ENCODE peak calls at places on chromosomes 13 and 19, in ten cellular contexts. P is mesothelial cell of epicardium, S is IMR-90, C is NB4, O is heart left ventricle, U is endothelial cell of umbilical vein, K is psoas muscle, Q is AG09319, E is upper lobe of left lung, X is WERI-Rb-1. H is an unnamed sample.

GRCh38 chr13:42574435-42575311 is 721 bp downstream of the TNFSF11 start:
- DNase-seq in S (no peak), P (no peak), K (no peak), O (no peak), C (no peak), E (no peak), Q (no peak), X (no peak), U (no peak), H (no peak)

GRCh38 chr19:58557253-58558065 is 952 bp downstream of the UBE2M start:
- DNase-seq in O (no peak), P (no peak), E (no peak), X (no peak), S (no peak), Q (no peak), C (peak; percentile 39), K (no peak), U (no peak), H (no peak)

GRCh38 chr19:49157445-49158224 is at the start of gene TRPM4:
- DNase-seq in E (peak; percentile 92), S (peak; percentile 61), C (peak; percentile 40), X (peak; percentile 94), U (peak; percentile 73), Q (no peak), P (peak; percentile 85), K (peak; percentile 92), O (peak; percentile 95), H (peak; percentile 92)

GRCh38 chr13:49890376-49890775 is 45.8 kb downstream of the SPRYD7 start:
- DNase-seq in C (no peak), E (no peak), Q (no peak), U (no peak), X (no peak), S (no peak), K (no peak), O (no peak), P (no peak), H (no peak)

GRCh38 chr13:46146898-46147297 is 35.1 kb downstream of the LCP1 start:
- DNase-seq in X (peak; percentile 18), K (no peak), E (no peak), C (no peak), Q (no peak), P (no peak), U (no peak), S (no peak), O (no peak), H (no peak)

GRCh38 chr13:40445557-40445990 is 220.9 kb downstream of the FOXO1 start:
- DNase-seq in U (peak; percentile 99), P (no peak), O (peak; percentile 83), Q (no peak), E (peak; percentile 62), X (peak; percentile 10), S (no peak), K (peak; percentile 72), C (peak; percentile 85), H (no peak)

GRCh38 chr13:41905600-41906254 is 55.2 kb downstream of the VWA8 start:
- DNase-seq in P (no peak), S (peak; percentile 48), Q (peak; percentile 30), E (no peak), X (no peak), O (no peak), C (peak; percentile 34), U (peak; percentile 33), K (no peak), H (no peak)

GRCh38 chr19:48713041-48713863 is 6.3 kb downstream of the MAMSTR start:
- DNase-seq in C (peak; percentile 60), E (no peak), K (no peak), O (no peak), S (peak; percentile 31), U (no peak), Q (no peak), X (peak; percentile 71), P (no peak), H (no peak)

GRCh38 chr19:23986623-23987022 is 71.9 kb downstream of the ZNF726 start:
- DNase-seq in U (no peak), O (no peak), E (no peak), X (no peak), K (no peak), P (no peak), S (no peak), Q (no peak), C (no peak), H (no peak)

GRCh38 chr13:85798999-85799646 is at the start of gene SLITRK6:
- DNase-seq in C (peak; percentile 3), S (peak; percentile 85), X (peak; percentile 76), Q (peak; percentile 5), O (no peak), P (no peak), E (no peak), K (no peak), U (no peak), H (no peak)

GRCh38 chr13:39493966-39494365 is 109.0 kb downstream of the LHFPL6 start:
- DNase-seq in U (no peak), C (no peak), K (no peak), X (no peak), O (no peak), E (no peak), Q (no peak), P (no peak), S (no peak), H (no peak)

GRCh38 chr19:7331446-7331845 is 17.3 kb upstream of the ARHGEF18 start:
- DNase-seq in U (no peak), C (no peak), O (no peak), X (no peak), K (no peak), Q (no peak), E (no peak), S (no peak), P (no peak), H (no peak)

GRCh38 chr19:47407417-47407774 is 11.9 kb downstream of the MEIS3 start:
- DNase-seq in O (no peak), Q (no peak), P (no peak), E (no peak), K (no peak), C (peak; percentile 37), U (no peak), S (no peak), X (no peak), H (no peak)

DNA sequence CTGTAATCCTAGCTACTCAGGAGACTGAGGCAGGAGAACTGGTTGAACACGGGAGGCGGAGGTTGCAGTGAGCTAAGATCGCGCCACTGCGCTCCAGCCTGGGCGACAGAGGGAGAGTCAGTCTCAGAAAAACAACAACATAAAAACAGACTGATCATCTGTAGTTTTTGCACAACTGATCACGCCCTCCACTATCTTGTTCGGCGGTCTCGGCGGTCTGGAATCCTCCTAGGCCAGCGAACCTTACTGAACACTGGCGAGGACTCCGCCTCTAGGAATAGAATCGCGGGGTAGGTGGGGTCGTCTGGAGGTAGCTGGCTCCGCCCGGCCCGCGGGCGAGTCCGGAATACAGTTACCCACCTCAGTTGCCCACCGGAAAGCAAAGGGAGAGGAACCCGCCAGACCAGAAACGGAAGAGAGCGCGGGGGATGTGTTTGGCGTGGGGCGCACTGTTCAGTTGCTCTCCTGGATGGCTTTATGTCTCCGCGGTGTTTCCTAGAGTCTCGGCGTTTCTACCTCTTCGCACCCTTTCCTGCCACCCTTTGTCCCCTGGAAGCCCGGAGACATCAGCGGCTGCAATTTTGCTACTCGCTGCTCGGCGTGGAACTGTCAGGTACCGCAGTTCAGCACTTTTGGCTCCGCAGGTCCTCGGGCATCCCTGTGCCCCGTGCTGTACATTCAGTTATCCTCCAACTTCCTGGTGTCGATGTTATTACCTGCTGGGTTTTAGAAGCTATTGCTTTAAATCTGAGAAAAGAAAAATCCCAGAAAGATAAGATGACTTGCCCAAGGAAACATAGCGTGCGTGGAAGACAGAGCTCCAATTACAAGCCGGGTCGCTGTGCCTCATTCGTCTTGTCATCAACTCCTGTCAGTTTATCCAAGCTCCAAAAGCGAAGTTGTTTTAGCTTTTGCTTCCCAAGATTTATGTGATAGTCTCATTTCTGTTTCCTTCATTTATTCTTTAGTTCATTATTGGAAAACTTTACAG is 24.9 kb upstream of the HNRNPA1L2 start:
- DNase-seq in E (peak; percentile 85), K (peak; percentile 76), C (peak; percentile 94), O (peak; percentile 84), P (peak; percentile 62), X (peak; percentile 78), Q (peak; percentile 49), U (peak; percentile 62), S (peak; percentile 83), H (peak; percentile 91)
- TF ChIP-seq CTCF in E (no peak), K (no peak), C (no peak), O (no peak), P (no peak), X (no peak), Q (no peak), U (no peak), S (no peak), H (no peak)

DNA sequence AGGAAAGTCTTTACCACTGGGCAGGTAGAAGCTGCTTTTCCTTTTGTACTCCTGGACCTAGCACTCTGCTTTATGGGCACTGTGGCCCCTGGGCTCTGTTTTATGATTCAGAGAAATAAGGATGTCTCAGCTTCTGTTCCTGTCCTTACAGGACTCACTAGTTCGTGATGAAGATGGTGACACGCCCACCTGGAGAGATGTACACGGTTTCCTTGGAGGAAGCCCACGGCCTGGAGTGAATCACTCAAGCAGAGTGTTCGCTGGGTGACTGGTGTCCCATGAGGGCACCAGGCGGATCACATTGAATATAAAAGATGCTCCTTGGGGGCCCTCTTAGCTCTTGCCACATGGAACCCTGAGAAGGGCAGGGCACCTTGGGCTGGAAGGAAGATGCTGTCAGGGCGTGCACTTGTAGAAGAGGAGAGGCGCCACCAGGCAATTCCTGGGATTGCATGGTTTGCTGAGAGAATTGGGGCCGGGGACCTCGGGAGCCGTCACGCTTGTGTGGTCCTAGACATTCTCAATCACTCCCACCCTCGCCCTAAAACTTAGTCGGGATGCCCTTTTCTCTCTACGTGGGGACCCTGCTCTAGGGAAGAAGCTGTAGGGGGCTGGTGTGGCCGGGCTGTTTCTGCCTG is 202.6 kb downstream of the TSHZ3 start:
- DNase-seq in Q (no peak), P (no peak), O (no peak), U (no peak), E (no peak), S (no peak), X (no peak), K (no peak), C (no peak), H (no peak)
- TF ChIP-seq CTCF in Q (no peak), P (no peak), O (no peak), U (no peak), E (no peak), S (no peak), X (no peak), K (no peak), C (no peak), H (no peak)

GRCh38 chr13:102769679-102770078 is 3.9 kb downstream of the TEX30 start:
- DNase-seq in K (no peak), S (peak; percentile 14), P (no peak), U (no peak), O (no peak), Q (no peak), E (no peak), C (peak; percentile 15), X (no peak), H (no peak)
- TF ChIP-seq CTCF in K (no peak), S (peak; percentile 9), P (no peak), U (no peak), O (no peak), Q (peak; percentile 3), E (no peak), C (no peak), X (no peak), H (no peak)

DNA sequence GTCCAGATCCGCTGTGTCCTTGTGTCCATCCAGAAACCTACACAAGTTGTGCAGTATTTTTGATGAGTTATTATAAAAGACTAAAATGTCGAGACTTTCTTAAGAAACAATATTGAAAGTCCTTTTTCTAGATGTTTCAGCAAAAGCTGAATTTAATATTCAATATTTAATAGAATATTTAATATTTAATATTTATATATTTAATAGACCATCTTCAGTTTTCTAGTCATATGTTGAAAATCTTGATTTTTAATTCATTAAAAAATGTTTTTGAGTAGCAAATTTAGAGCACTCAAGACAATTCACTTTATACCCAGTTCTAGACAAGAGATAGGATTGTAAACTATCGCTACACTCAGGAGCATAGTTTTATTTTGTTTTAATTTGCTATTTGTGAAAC is 447.8 kb downstream of the SLITRK5 start:
- DNase-seq in C (no peak), P (no peak), U (no peak), O (no peak), X (no peak), Q (no peak), S (no peak), K (no peak), E (no peak), H (no peak)
- TF ChIP-seq CTCF in C (no peak), P (no peak), U (no peak), O (no peak), X (no peak), Q (no peak), S (no peak), K (no peak), E (no peak), H (no peak)

H was measured in type B pancreatic cell.